ENCODE peak calls at places on chromosomes 11 and 22, in six cellular contexts. Z is mesenchymal stem cell, C is neuronal stem cell, I is H1, F is mesendoderm, X is IMR-90. M is an unnamed sample.

GRCh38 chr22:38417252-38418060 is 37.5 kb downstream of the KCNJ4 start:
- DNase-seq in Z (no peak), C (no peak), I (no peak), F (no peak), X (no peak), M (no peak)

GRCh38 chr22:20405291-20405930 is 11.5 kb downstream of the ZNF74 start:
- DNase-seq in Z (no peak), C (no peak), I (no peak), F (no peak), X (no peak), M (no peak)

GRCh38 chr11:19869946-19870589 is 157.4 kb downstream of the NAV2 start:
- DNase-seq in Z (no peak), C (no peak), I (no peak), F (no peak), X (no peak), M (no peak)

GRCh38 chr11:94515398-94515797 is 3.1 kb downstream of the C11orf97 start:
- DNase-seq in Z (no peak), C (no peak), I (no peak), F (no peak), X (no peak), M (no peak)

GRCh38 chr11:83292709-83293435 is 6.7 kb upstream of the CCDC90B start:
- DNase-seq in Z (peak), C (peak), I (peak), F (peak), X (peak), M (peak)

GRCh38 chr11:103659138-103659734 is 377.2 kb upstream of the DDI1 start:
- DNase-seq in Z (no peak), C (no peak), I (no peak), F (peak), X (no peak), M (no peak)

GRCh38 chr11:70244698-70245097 is 25.8 kb upstream of the PPFIA1 start:
- DNase-seq in Z (peak), C (no peak), I (no peak), F (no peak), X (peak), M (peak)

GRCh38 chr22:33746501-33746928 is 173.8 kb downstream of the LARGE1 start:
- DNase-seq in Z (no peak), C (no peak), I (no peak), F (no peak), X (no peak), M (no peak)

GRCh38 chr11:71580057-71581003 is 2.3 kb downstream of the KRTAP5-11 start:
- DNase-seq in Z (peak), C (peak), I (peak), F (peak), X (peak), M (peak)

GRCh38 chr11:10480026-10480425 is 25.0 kb downstream of the AMPD3 start:
- DNase-seq in Z (no peak), C (no peak), I (no peak), F (no peak), X (no peak), M (no peak)

GRCh38 chr11:6992457-6993431 is 27.4 kb downstream of the ZNF214 start:
- DNase-seq in Z (peak), C (no peak), I (no peak), F (no peak), X (peak), M (peak)

GRCh38 chr11:120532511-120533196 is 21.1 kb downstream of the GRIK4 start:
- DNase-seq in Z (peak), C (no peak), I (no peak), F (peak), X (peak), M (no peak)

GRCh38 chr11:71083105-71083504 is 169.3 kb downstream of the SHANK2 start:
- DNase-seq in Z (no peak), C (no peak), I (no peak), F (no peak), X (no peak), M (no peak)

GRCh38 chr22:49312601-49313000 is 515.1 kb downstream of the BRD1 start:
- DNase-seq in Z (no peak), C (no peak), I (no peak), F (no peak), X (no peak), M (no peak)

GRCh38 chr11:90448280-90448679 is 225.4 kb upstream of the CHORDC1 start:
- DNase-seq in Z (no peak), C (no peak), I (no peak), F (no peak), X (no peak), M (no peak)

GRCh38 chr11:94968334-94968958 is 4.9 kb downstream of the CWC15 start:
- DNase-seq in Z (peak), C (no peak), I (no peak), F (peak), X (peak), M (peak)

GRCh38 chr22:35175392-35175791 is 81.9 kb upstream of the HMGXB4 start:
- DNase-seq in Z (no peak), C (no peak), I (no peak), F (no peak), X (no peak), M (no peak)

GRCh38 chr11:18452927-18453326 is 2.7 kb upstream of the LDHAL6A start:
- DNase-seq in Z (no peak), C (no peak), I (no peak), F (peak), X (peak), M (no peak)

GRCh38 chr22:17493384-17493981 is 69.8 kb upstream of the SLC25A18 start:
- DNase-seq in Z (no peak), C (no peak), I (no peak), F (peak), X (no peak), M (no peak)

GRCh38 chr22:19094393-19094997 is 27.7 kb downstream of the DGCR2 start:
- DNase-seq in Z (no peak), C (no peak), I (no peak), F (no peak), X (no peak), M (no peak)

GRCh38 chr11:88406871-88407270 is 69.3 kb upstream of the CTSC start:
- DNase-seq in Z (no peak), C (no peak), I (no peak), F (no peak), X (no peak), M (no peak)

GRCh38 chr22:49663311-49663711 is 164.4 kb downstream of the BRD1 start:
- DNase-seq in Z (no peak), C (no peak), I (no peak), F (no peak), X (no peak), M (no peak)

DNA sequence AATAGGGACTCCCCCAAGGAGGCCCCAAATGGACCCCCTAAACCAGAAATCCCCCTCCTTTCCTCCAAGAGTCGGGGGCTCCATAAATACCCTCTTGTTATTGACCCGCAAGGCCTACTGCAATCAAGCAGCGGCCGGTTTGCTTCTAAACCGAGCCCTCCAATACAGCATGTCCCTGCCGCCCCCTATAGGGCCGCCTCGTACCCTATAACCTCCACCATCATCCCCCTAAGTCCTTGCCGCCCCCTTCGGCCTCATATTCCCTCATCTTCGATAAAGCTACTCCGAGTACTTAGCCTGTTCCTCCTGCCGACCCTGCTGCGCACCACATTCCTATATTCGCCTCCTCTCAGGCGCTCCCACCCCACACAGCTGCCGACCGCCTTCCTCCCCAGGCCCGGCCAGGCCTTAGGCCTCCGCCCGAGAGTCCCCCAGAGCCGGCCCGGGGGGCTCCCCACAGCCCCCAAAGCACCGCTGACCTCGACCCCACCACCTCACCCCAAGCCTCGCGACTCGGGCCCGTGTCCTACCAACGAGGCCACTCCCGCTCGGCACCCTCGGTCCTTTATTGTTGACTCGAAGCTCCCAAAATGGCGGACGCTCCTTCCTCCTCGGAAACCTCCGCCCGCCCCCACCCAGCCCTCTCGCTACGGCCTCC is 478 bp downstream of the DDX6 start:
- DNase-seq in Z (peak), C (peak), I (no peak), F (peak), X (peak), M (peak)
- H3K4ac ChIP-seq in Z (peak), C (peak), I (peak), F (peak), X (peak), M (peak)

GRCh38 chr11:61792310-61793083 is at the start of the genes FEN1 and TMEM258:
- DNase-seq in Z (peak), C (peak), I (peak), F (peak), X (peak), M (peak)
- H3K4ac ChIP-seq in Z (peak), C (no peak), I (peak), F (peak), X (peak), M (peak)

DNA sequence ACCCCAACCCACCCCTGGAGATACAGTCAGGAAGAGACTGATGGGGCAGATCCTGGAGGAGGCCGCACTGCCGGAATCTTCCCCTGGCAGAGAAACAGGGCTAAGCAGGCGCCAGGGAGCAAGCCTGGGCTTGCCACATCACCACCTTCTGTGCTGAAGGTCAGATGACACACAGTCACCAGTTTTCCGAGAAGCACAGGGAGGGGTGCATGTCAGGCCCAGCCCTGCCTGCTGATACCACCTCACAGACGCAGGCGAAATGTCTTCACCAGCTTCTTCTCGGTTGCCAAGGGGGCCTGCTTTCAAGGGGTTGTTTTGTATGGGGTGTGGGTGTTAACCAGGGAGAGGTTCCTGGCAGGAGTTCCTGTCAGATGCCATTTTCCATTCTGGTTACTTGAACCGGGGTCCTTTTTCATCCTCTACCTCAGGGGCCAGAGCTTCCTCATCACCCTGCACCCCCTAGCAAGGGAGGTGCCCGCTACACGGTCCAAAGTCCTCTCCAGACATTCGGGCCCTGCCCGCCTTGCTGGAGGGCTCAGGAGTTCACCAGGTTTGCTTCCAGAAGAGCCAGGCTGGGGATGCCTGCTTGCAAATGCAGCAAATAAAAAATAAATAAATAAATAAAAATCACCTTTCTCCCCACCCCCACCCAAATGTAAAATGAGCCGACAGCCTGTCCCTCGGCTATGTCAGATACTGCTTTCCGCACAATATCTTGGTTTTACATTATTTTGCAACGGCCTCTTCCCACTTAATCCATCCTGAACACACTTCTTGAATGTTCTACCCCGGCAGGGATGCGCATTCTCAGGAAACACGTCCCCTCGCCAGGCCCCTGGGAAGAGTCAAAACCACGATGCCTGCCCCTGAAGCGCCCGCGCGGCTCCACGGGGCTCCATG is 1.1 kb upstream of the NEAT1 start:
- DNase-seq in Z (peak), C (no peak), I (no peak), F (peak), X (peak), M (peak)
- H3K4ac ChIP-seq in Z (peak), C (peak), I (peak), F (peak), X (peak), M (peak)

GRCh38 chr11:46617451-46618314 is at the start of gene ATG13:
- DNase-seq in Z (peak), C (no peak), I (peak), F (peak), X (peak), M (peak)

GRCh38 chr11:46615756-46616155 is 1.3 kb downstream of the HARBI1 start:
- DNase-seq in Z (peak), C (no peak), I (no peak), F (peak), X (peak), M (no peak)

GRCh38 chr11:46618789-46619188 is 1.4 kb downstream of the ATG13 start:
- DNase-seq in Z (no peak), C (no peak), I (no peak), F (peak), X (no peak), M (no peak)

GRCh38 chr11:46612326-46612725 is 4.7 kb downstream of the HARBI1 start:
- DNase-seq in Z (no peak), C (no peak), I (no peak), F (no peak), X (no peak), M (no peak)

GRCh38 chr11:46616551-46617450 is at the start of gene HARBI1:
- DNase-seq in Z (peak), C (peak), I (peak), F (peak), X (peak), M (peak)
- H3K4ac ChIP-seq in Z (peak), C (peak), I (no peak), F (peak), X (peak), M (peak)

DNA sequence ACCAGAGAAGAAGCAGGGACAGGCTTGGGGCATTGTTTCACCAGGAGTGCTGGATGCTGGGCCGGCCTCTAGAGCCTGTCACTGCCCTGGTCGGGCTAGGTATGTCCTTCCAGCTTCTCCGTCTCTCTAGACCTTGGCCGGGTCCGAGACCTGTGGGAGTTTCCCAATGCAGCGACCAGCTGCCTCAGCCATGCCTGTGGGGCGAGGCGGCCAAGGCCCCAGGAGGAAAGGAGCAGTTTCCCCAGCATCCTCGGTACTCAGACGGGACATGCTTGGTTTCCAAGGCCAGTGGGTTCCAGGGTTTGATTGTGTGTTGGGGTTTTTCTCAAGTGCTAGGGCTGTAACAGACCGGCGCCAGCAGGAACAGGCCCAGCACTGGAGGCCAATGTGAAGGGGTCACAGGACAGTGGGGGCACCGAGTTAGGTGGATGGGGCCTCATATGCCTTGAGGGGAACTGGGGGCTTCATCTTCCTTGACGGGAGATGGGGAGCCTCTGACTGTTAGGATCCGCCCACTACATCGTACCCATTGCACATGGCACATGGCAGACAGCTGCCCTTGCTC is 339.0 kb downstream of the TBC1D22A start:
- DNase-seq in Z (no peak), C (no peak), I (no peak), F (no peak), X (no peak), M (no peak)
- H3K4ac ChIP-seq in Z (no peak), C (no peak), I (no peak), F (no peak), X (no peak), M (peak)